ENCODE peak calls at places on chromosomes 2 and 18, in five cellular contexts. B is WERI-Rb-1, P is cardiac fibroblast, F is upper lobe of right lung, E is mucosa of descending colon. D is an unnamed sample.

GRCh38 chr18:65567372-65567771 is 183.4 kb upstream of the CDH7 start:
- DNase-seq in B (no peak), P (peak), F (no peak), E (no peak), D (no peak)

GRCh38 chr18:41486581-41486980 is 468.5 kb upstream of the PIK3C3 start:
- DNase-seq in B (no peak), P (no peak), F (no peak), E (no peak), D (no peak)

GRCh38 chr18:23494992-23495391 is 8.3 kb upstream of the RMC1 start:
- DNase-seq in B (no peak), P (no peak), F (no peak), E (peak), D (no peak)

GRCh38 chr2:120180066-120180465 is 43.1 kb downstream of the TMEM185B start:
- DNase-seq in B (no peak), P (no peak), F (no peak), E (no peak), D (no peak)

GRCh38 chr2:72154386-72154785 is 6.7 kb upstream of the CYP26B1 start:
- DNase-seq in B (no peak), P (no peak), F (no peak), E (no peak), D (no peak)

GRCh38 chr2:85783796-85784195 is 30.0 kb downstream of the ATOH8 start:
- DNase-seq in B (no peak), P (no peak), F (peak), E (no peak), D (no peak)

GRCh38 chr2:66679422-66679821 is 244.5 kb downstream of the MEIS1 start:
- DNase-seq in B (peak), P (no peak), F (no peak), E (no peak), D (no peak)

GRCh38 chr2:238771193-238771592 is 76.7 kb upstream of the TWIST2 start:
- DNase-seq in B (no peak), P (peak), F (no peak), E (no peak), D (no peak)

GRCh38 chr2:218257390-218257981 is 3.3 kb upstream of the GPBAR1 start:
- DNase-seq in B (peak), P (peak), F (no peak), E (no peak), D (no peak)

GRCh38 chr18:48803518-48803917 is 147.2 kb downstream of the SMAD7 start:
- DNase-seq in B (peak), P (no peak), F (peak), E (no peak), D (no peak)

GRCh38 chr18:22557160-22557941 is 139.6 kb upstream of the CTAGE1 start:
- DNase-seq in B (no peak), P (no peak), F (no peak), E (no peak), D (no peak)

GRCh38 chr2:165793779-165794519 is at the start of gene GALNT3:
- DNase-seq in B (no peak), P (no peak), F (peak), E (peak), D (peak)

GRCh38 chr2:8569332-8569930 is 112.4 kb upstream of the ID2 start:
- DNase-seq in B (no peak), P (no peak), F (no peak), E (no peak), D (no peak)

GRCh38 chr2:71157124-71157802 is 26.8 kb downstream of the MPHOSPH10 start:
- DNase-seq in B (peak), P (peak), F (no peak), E (peak), D (peak)

GRCh38 chr2:5493256-5493655 is 198.9 kb upstream of the SOX11 start:
- DNase-seq in B (no peak), P (no peak), F (no peak), E (no peak), D (no peak)

GRCh38 chr2:238155761-238156694 is 2.7 kb upstream of the ERFE start:
- DNase-seq in B (no peak), P (peak), F (no peak), E (no peak), D (no peak)

GRCh38 chr18:34592961-34593382 is 117.1 kb upstream of the DTNA start:
- DNase-seq in B (no peak), P (peak), F (no peak), E (peak), D (peak)

GRCh38 chr18:44773640-44774155 is 93.0 kb downstream of the SETBP1 start:
- DNase-seq in B (no peak), P (no peak), F (no peak), E (no peak), D (no peak)

GRCh38 chr2:206836722-206837121 is 71.3 kb downstream of the FASTKD2 start:
- DNase-seq in B (no peak), P (no peak), F (no peak), E (no peak), D (no peak)

GRCh38 chr2:10533811-10534321 is 85.7 kb upstream of the ODC1 start:
- DNase-seq in B (no peak), P (no peak), F (no peak), E (no peak), D (no peak)

GRCh38 chr2:10814571-10815331 is 2.2 kb upstream of the PDIA6 start:
- DNase-seq in B (no peak), P (no peak), F (no peak), E (no peak), D (no peak)

GRCh38 chr2:96259497-96259921 is 6.3 kb downstream of the TMEM127 start:
- DNase-seq in B (peak), P (no peak), F (no peak), E (peak), D (no peak)

GRCh38 chr2:207676827-207677354 is 34.5 kb upstream of the CCNYL1 start:
- DNase-seq in B (no peak), P (peak), F (no peak), E (no peak), D (no peak)

GRCh38 chr2:127173073-127173472 is 47.0 kb downstream of the CYP27C1 start:
- DNase-seq in B (no peak), P (peak), F (no peak), E (no peak), D (no peak)

GRCh38 chr2:229314117-229314516 is 43.0 kb upstream of the PID1 start:
- DNase-seq in B (no peak), P (peak), F (no peak), E (no peak), D (no peak)

GRCh38 chr2:46815121-46815802 is 100.3 kb downstream of the MCFD2 start:
- DNase-seq in B (no peak), P (no peak), F (no peak), E (no peak), D (no peak)

GRCh38 chr18:39481281-39481680 is 1915.7 kb upstream of the CELF4 start:
- DNase-seq in B (no peak), P (no peak), F (no peak), E (no peak), D (no peak)

GRCh38 chr2:99651930-99652670 is 162.3 kb upstream of the REV1 start:
- DNase-seq in B (no peak), P (no peak), F (no peak), E (no peak), D (no peak)

GRCh38 chr18:78582898-78583738 is 396.5 kb upstream of the SALL3 start:
- DNase-seq in B (no peak), P (no peak), F (no peak), E (no peak), D (no peak)

DNA sequence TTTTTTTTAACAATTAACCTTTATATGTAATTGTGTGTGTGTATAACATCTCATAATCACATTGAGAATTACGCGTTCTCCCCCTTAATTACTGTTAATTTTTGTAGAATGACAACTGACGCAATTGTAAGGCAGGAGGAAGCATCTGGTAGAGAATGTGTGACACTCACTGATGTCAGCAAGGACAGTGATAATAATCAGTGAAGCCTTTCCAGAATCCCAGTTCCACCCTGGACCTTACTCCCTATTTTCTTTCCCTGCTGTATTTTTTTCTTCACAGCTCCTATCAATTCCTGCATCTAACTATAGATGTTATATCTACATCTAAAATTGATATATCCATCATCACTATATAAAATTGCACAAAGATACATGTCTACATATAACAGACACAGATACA is 16.1 kb upstream of the STRN start:
- DNase-seq in B (no peak), P (no peak), F (no peak), E (no peak), D (no peak)
- TF ChIP-seq CTCF in B (no peak), P (no peak), F (no peak), E (no peak), D (no peak)

GRCh38 chr2:69988086-69988635 is 26.7 kb upstream of the ASPRV1 start:
- DNase-seq in B (no peak), P (no peak), F (no peak), E (no peak), D (no peak)

GRCh38 chr2:69983392-69983791 is 22.0 kb upstream of the ASPRV1 start:
- DNase-seq in B (no peak), P (no peak), F (no peak), E (no peak), D (no peak)

GRCh38 chr2:69986691-69987090 is 25.3 kb upstream of the ASPRV1 start:
- DNase-seq in B (no peak), P (no peak), F (no peak), E (no peak), D (no peak)

GRCh38 chr2:69989017-69989416 is 27.6 kb upstream of the ASPRV1 start:
- DNase-seq in B (no peak), P (no peak), F (no peak), E (peak), D (no peak)

GRCh38 chr2:69985684-69986083 is 24.3 kb upstream of the ASPRV1 start:
- DNase-seq in B (no peak), P (peak), F (peak), E (no peak), D (no peak)
- TF ChIP-seq CTCF in B (no peak), P (no peak), F (no peak), E (no peak), D (no peak)

GRCh38 chr18:70172225-70172624 is 33.3 kb downstream of the RTTN start:
- DNase-seq in B (no peak), P (peak), F (no peak), E (no peak), D (no peak)
- TF ChIP-seq CTCF in B (no peak), P (peak), F (no peak), E (no peak), D (no peak)

DNA sequence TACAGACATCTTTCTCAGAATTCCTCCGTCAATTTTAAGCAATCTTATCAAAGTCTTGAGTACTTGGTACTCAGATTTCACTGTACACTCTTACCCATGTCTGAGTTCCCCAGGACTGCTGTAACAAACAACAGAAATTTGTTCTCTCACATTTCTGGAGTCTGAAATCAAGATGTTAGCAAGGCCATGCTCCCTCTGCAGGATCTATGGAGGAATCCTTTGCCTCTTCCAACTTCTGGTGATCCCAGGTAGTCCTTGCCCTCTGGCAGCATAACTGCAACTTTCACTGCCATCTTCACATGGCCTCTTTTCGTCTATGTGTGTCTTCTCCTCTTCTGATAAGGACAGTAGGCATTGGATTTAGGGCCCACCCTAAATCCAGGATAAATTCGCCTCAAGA is 17.1 kb upstream of the CACNB4 start:
- DNase-seq in B (no peak), P (no peak), F (no peak), E (no peak), D (no peak)
- TF ChIP-seq CTCF in B (no peak), P (peak), F (peak), E (no peak), D (no peak)

GRCh38 chr2:54341656-54342055 is 85.6 kb upstream of the TSPYL6 start:
- DNase-seq in B (no peak), P (peak), F (no peak), E (no peak), D (no peak)
- TF ChIP-seq CTCF in B (no peak), P (peak), F (no peak), E (no peak), D (no peak)

GRCh38 chr2:152421521-152422367 is 86.8 kb downstream of the FMNL2 start:
- DNase-seq in B (no peak), P (peak), F (no peak), E (peak), D (no peak)
- TF ChIP-seq CTCF in B (no peak), P (no peak), F (no peak), E (no peak), D (no peak)

GRCh38 chr2:241563981-241564595 is 5.5 kb downstream of the BOK start:
- DNase-seq in B (no peak), P (no peak), F (peak), E (no peak), D (no peak)

GRCh38 chr2:241563031-241563507 is 4.5 kb downstream of the BOK start:
- DNase-seq in B (no peak), P (no peak), F (peak), E (no peak), D (no peak)

GRCh38 chr2:241564596-241565411 is 6.3 kb downstream of the BOK start:
- DNase-seq in B (no peak), P (no peak), F (peak), E (no peak), D (no peak)

GRCh38 chr2:241562269-241562891 is 3.8 kb downstream of the BOK start:
- DNase-seq in B (no peak), P (no peak), F (peak), E (no peak), D (no peak)

GRCh38 chr2:241563571-241563980 is 5.0 kb downstream of the BOK start:
- DNase-seq in B (no peak), P (no peak), F (no peak), E (no peak), D (no peak)
- TF ChIP-seq CTCF in B (no peak), P (no peak), F (no peak), E (no peak), D (no peak)

DNA sequence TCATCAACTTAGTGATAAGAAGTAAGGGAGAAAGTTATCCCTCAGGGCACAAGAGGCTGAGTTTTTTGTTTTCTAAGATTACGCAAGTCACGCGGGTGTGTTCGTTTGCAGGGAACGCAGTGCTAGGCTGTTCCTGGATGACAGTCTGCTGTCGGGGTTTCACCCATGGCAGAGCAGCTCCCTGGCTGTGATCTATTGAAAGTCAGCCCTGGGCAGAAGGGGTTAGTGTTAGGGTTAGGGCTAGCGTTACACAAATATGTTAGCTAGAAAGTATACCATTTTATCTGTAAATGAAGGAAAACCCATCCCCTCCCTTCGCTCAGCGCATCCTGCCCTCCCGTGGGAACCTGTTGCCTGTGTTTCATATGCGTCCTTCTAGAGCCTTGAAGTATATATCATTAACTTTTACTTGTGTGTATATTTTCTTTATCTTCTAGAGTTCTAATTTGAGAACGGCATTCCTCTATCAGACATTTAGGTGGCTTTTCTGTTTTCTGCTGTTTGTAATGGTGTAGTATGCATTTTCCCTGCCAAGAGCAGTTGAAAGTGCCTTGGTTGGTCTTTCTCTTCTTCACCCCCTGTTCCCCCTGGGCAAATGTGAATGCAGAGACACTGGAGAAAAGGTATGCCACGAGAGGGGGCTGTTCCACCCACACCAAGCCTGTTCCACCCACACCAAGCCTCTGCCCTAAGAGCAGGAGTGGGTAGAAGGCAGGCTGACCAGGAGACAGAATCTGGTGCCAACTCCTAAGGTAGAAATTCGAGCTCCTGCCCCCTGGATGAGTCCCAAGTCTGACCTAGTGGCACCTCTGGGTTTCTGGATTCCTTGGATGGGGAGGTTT is 47.0 kb downstream of the ARMC9 start:
- DNase-seq in B (no peak), P (no peak), F (no peak), E (peak), D (no peak)
- TF ChIP-seq CTCF in B (peak), P (no peak), F (no peak), E (no peak), D (no peak)

DNA sequence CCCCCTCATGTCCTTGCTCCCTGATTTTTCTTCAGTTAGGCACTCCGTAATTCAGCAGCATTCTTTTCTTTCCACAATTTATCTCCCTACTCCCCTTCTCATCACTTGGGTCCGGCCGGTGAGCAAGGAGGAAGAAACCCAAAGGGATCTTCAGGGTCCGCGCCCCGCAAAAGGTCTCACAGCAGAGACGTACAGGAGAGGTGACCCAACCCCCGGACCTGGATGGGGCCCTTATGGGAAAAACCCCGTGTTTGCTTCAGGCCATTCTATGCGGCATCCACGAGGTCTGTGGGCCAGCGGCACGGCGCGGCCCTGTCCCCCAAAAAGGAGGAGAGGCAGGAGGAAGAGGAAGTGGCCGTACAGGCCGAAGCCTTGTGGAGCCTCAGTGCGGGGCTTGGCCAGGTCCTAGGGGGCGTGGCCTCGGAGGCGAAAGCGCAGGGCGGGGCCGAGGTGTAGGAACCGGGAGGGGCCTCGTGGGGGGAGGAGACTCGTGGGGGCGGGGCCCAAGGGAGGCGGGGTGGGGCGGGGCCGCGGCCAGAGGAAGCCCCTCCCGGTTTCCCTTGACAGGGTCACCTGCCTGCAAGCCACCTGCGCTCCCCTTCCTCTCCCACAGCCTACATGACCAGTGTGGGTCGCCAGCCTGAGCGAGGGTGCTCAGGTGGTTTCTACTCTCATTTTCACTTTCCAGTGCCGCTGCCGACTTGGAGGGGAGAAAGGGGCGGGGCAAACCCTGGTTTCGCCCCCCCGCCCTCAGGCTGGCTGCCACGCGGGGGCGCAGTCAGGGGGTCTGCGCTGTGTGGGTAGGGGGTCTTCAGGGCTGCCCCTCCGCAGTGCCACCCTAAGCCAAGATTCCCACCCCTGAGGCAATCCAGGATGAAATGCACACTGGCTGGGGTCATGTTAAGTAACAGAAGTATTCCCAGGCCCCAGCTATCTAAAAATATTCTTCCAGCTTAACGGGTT is 156.4 kb upstream of the XPO1 start:
- DNase-seq in B (peak), P (peak), F (peak), E (peak), D (peak)
- TF ChIP-seq CTCF in B (peak), P (peak), F (peak), E (peak), D (no peak)

GRCh38 chr2:65320042-65320711 is 92.5 kb downstream of the ACTR2 start:
- DNase-seq in B (no peak), P (peak), F (no peak), E (no peak), D (no peak)
- TF ChIP-seq CTCF in B (peak), P (peak), F (peak), E (no peak), D (no peak)